ENCODE peak calls at places on chromosomes 6 and 20, in six cellular contexts. One of them, this sample, is unnamed.
A peak's percentile ranks its signal among the peaks of the same experiment; 100 is the strongest.

GRCh38 chr20:13953227-13953626 is 37.2 kb downstream of the SEL1L2 start:
- DNase-seq in GM23248: no peak
- DNase-seq in mammary epithelial cell: no peak
- DNase-seq in SK-N-SH: no peak
- DNase-seq in neural progenitor cell: peak; percentile 21
- DNase-seq in fibroblast of lung: no peak
- DNase-seq in this sample: no peak

GRCh38 chr6:80173411-80173810 is 66.9 kb downstream of the BCKDHB start:
- DNase-seq in SK-N-SH: no peak
- DNase-seq in neural progenitor cell: no peak
- DNase-seq in fibroblast of lung: no peak
- DNase-seq in mammary epithelial cell: no peak
- DNase-seq in GM23248: no peak
- DNase-seq in this sample: no peak

GRCh38 chr20:4869290-4870193 is 131.8 kb downstream of the SLC23A2 start:
- DNase-seq in mammary epithelial cell: no peak
- DNase-seq in fibroblast of lung: peak; percentile 13
- DNase-seq in GM23248: no peak
- DNase-seq in SK-N-SH: no peak
- DNase-seq in neural progenitor cell: no peak
- DNase-seq in this sample: no peak

GRCh38 chr6:162165479-162165878 is 562.1 kb downstream of the PRKN start:
- DNase-seq in fibroblast of lung: no peak
- DNase-seq in neural progenitor cell: no peak
- DNase-seq in mammary epithelial cell: no peak
- DNase-seq in GM23248: no peak
- DNase-seq in SK-N-SH: no peak
- DNase-seq in this sample: no peak

GRCh38 chr20:54167909-54168872 is 5.6 kb downstream of the CYP24A1 start:
- DNase-seq in mammary epithelial cell: no peak
- DNase-seq in SK-N-SH: no peak
- DNase-seq in neural progenitor cell: no peak
- DNase-seq in GM23248: peak; percentile 53
- DNase-seq in fibroblast of lung: peak; percentile 34
- DNase-seq in this sample: no peak

GRCh38 chr20:24894488-24894887 is 54.6 kb upstream of the CST7 start:
- DNase-seq in neural progenitor cell: no peak
- DNase-seq in SK-N-SH: no peak
- DNase-seq in fibroblast of lung: no peak
- DNase-seq in mammary epithelial cell: no peak
- DNase-seq in GM23248: no peak
- DNase-seq in this sample: no peak

GRCh38 chr6:68196645-68197044 is 438.4 kb upstream of the ADGRB3 start:
- DNase-seq in mammary epithelial cell: peak; percentile 6
- DNase-seq in SK-N-SH: no peak
- DNase-seq in GM23248: peak; percentile 0
- DNase-seq in neural progenitor cell: peak; percentile 3
- DNase-seq in fibroblast of lung: peak; percentile 37
- DNase-seq in this sample: peak; percentile 38

GRCh38 chr6:144344651-144345050 is 59.5 kb downstream of the UTRN start:
- DNase-seq in GM23248: no peak
- DNase-seq in SK-N-SH: no peak
- DNase-seq in fibroblast of lung: no peak
- DNase-seq in mammary epithelial cell: no peak
- DNase-seq in neural progenitor cell: no peak
- DNase-seq in this sample: no peak

GRCh38 chr6:152151930-152152329 is 344.4 kb downstream of the ESR1 start:
- DNase-seq in neural progenitor cell: no peak
- DNase-seq in SK-N-SH: peak; percentile 55
- DNase-seq in GM23248: no peak
- DNase-seq in mammary epithelial cell: no peak
- DNase-seq in fibroblast of lung: no peak
- DNase-seq in this sample: no peak

GRCh38 chr20:61768926-61769832 is 296.5 kb downstream of the TAF4 start:
- DNase-seq in SK-N-SH: no peak
- DNase-seq in GM23248: no peak
- DNase-seq in neural progenitor cell: no peak
- DNase-seq in fibroblast of lung: no peak
- DNase-seq in mammary epithelial cell: no peak
- DNase-seq in this sample: no peak

GRCh38 chr20:1636621-1637020 is 16.8 kb upstream of the SIRPB1 start:
- DNase-seq in mammary epithelial cell: no peak
- DNase-seq in fibroblast of lung: no peak
- DNase-seq in neural progenitor cell: no peak
- DNase-seq in SK-N-SH: no peak
- DNase-seq in GM23248: no peak
- DNase-seq in this sample: no peak

GRCh38 chr20:63658749-63659187 is 656 bp downstream of the RTEL1 start:
- DNase-seq in fibroblast of lung: peak; percentile 61
- DNase-seq in mammary epithelial cell: no peak
- DNase-seq in SK-N-SH: peak; percentile 45
- DNase-seq in GM23248: peak; percentile 81
- DNase-seq in neural progenitor cell: no peak
- DNase-seq in this sample: no peak

GRCh38 chr6:105995403-105995699 is 90.8 kb upstream of the PRDM1 start:
- DNase-seq in neural progenitor cell: no peak
- DNase-seq in fibroblast of lung: no peak
- DNase-seq in mammary epithelial cell: no peak
- DNase-seq in SK-N-SH: no peak
- DNase-seq in GM23248: no peak
- DNase-seq in this sample: no peak

GRCh38 chr6:71473908-71474307 is 185.3 kb downstream of the OGFRL1 start:
- DNase-seq in fibroblast of lung: peak; percentile 97
- DNase-seq in neural progenitor cell: no peak
- DNase-seq in mammary epithelial cell: peak; percentile 91
- DNase-seq in SK-N-SH: no peak
- DNase-seq in GM23248: peak; percentile 93
- DNase-seq in this sample: no peak
- H3K9ac ChIP-seq in fibroblast of lung: no peak overlapping the region
- H3K9ac ChIP-seq in neural progenitor cell: no peak overlapping the region
- H3K9ac ChIP-seq in mammary epithelial cell: no peak overlapping the region
- H3K9ac ChIP-seq in SK-N-SH: no peak overlapping the region
- H3K9ac ChIP-seq in GM23248: no peak overlapping the region
- H3K9ac ChIP-seq in this sample: no peak overlapping the region

DNA sequence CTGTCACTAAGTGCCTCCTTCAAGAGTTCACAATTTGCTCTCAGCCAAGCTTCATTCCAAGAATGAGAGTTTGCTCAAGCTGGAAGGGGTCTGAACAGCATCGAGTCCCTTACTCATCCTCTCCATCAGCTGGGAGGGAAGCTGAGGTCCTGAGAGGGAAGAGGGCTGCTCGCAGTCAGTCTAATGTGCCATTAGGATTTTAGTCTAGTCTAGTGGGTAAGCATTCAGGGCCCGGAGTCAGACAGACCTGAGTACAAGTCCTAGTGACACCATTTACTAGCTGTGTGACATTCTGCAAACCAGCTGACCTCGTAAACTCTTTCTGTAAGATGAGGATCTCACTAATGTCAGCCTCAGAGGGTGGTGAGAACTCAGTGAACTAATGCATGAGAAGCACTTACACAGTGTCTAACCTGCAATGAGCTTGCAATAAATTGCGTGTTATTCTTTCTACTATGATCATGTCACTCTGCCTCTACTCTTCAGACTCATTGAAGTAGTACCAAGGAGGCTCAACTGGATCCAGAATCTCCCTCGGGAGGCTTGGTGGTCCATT is 41.2 kb upstream of the ZNF831 start:
- DNase-seq in GM23248: no peak
- DNase-seq in neural progenitor cell: peak; percentile 10
- DNase-seq in fibroblast of lung: no peak
- DNase-seq in SK-N-SH: no peak
- DNase-seq in mammary epithelial cell: no peak
- DNase-seq in this sample: no peak
- H3K9ac ChIP-seq in GM23248: no peak overlapping the region
- H3K9ac ChIP-seq in neural progenitor cell: no peak overlapping the region
- H3K9ac ChIP-seq in fibroblast of lung: no peak overlapping the region
- H3K9ac ChIP-seq in SK-N-SH: no peak overlapping the region
- H3K9ac ChIP-seq in mammary epithelial cell: no peak overlapping the region
- H3K9ac ChIP-seq in this sample: no peak overlapping the region

GRCh38 chr6:3260772-3261517 is 2.2 kb downstream of the PSMG4 start:
- DNase-seq in fibroblast of lung: no peak
- DNase-seq in mammary epithelial cell: no peak
- DNase-seq in SK-N-SH: no peak
- DNase-seq in neural progenitor cell: no peak
- DNase-seq in GM23248: peak; percentile 24
- DNase-seq in this sample: no peak

GRCh38 chr6:3261518-3261820 is 2.7 kb downstream of the PSMG4 start:
- DNase-seq in neural progenitor cell: no peak
- DNase-seq in fibroblast of lung: no peak
- DNase-seq in mammary epithelial cell: no peak
- DNase-seq in SK-N-SH: no peak
- DNase-seq in GM23248: no peak
- DNase-seq in this sample: no peak

GRCh38 chr6:3258720-3259490 is at the start of gene PSMG4:
- DNase-seq in SK-N-SH: peak; percentile 100
- DNase-seq in mammary epithelial cell: peak; percentile 86
- DNase-seq in fibroblast of lung: peak; percentile 84
- DNase-seq in GM23248: peak; percentile 95
- DNase-seq in neural progenitor cell: peak; percentile 95
- DNase-seq in this sample: peak; percentile 82

GRCh38 chr6:3259491-3259958 is 778 bp downstream of the PSMG4 start:
- DNase-seq in neural progenitor cell: peak; percentile 51
- DNase-seq in GM23248: peak; percentile 68
- DNase-seq in fibroblast of lung: peak; percentile 34
- DNase-seq in mammary epithelial cell: peak; percentile 54
- DNase-seq in SK-N-SH: peak; percentile 67
- DNase-seq in this sample: peak; percentile 35

GRCh38 chr6:3260296-3260695 is 1.5 kb downstream of the PSMG4 start:
- DNase-seq in mammary epithelial cell: no peak
- DNase-seq in neural progenitor cell: no peak
- DNase-seq in fibroblast of lung: no peak
- DNase-seq in SK-N-SH: no peak
- DNase-seq in GM23248: no peak
- DNase-seq in this sample: no peak
- H3K9ac ChIP-seq in mammary epithelial cell: no peak overlapping the region
- H3K9ac ChIP-seq in neural progenitor cell: no peak overlapping the region
- H3K9ac ChIP-seq in fibroblast of lung: no peak overlapping the region
- H3K9ac ChIP-seq in SK-N-SH: no peak overlapping the region
- H3K9ac ChIP-seq in GM23248: peak overlapping the region; percentile 14
- H3K9ac ChIP-seq in this sample: no peak overlapping the region

DNA sequence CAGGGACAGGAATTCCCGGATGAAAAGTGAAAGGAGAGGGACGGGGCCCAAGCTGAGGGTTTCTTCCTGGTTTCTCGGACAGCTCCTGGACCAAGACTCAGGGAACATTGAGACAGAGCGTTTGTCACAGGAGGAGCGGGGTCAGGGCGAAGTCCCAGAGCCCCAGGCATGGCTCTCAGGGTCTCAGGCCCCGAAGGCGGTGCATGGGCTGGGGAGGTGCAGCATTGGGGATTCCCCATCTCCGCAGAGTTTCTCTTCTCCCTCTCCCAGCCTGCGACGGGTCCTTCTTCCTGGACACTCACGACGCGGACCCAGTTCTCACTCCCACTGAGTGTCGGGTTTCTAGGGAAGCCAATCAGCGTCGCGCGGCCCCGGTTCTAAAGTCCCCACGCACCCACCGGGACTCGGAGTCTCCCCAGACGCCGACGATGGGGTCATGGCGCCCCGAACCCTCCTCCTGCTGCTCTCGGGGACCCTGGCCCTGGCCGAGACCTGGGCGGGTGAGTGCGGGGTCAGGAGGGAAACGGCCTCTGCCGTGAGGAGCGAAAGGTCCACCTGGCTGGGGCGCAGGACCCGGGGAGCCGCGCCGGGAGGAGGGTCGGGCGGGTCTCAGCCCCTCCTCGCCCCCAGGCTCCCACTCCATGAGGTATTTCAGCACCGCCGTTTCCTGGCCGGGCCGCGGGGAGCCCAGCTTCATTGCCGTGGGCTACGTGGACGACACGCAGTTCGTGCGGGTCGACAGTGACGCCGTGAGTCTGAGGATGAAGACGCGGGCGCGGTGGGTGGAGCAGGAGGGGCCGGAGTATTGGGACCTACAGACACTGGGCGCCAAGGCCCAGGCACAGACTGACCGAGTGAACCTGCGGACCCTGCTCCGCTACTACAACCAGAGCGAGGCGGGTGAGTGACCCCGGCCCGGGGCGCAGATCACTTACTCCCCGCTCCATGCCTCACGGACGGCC is 54.6 kb upstream of the POLR1H start:
- DNase-seq in mammary epithelial cell: no peak
- DNase-seq in GM23248: peak; percentile 60
- DNase-seq in SK-N-SH: peak; percentile 19
- DNase-seq in neural progenitor cell: peak; percentile 46
- DNase-seq in fibroblast of lung: no peak
- DNase-seq in this sample: no peak
- H3K9ac ChIP-seq in mammary epithelial cell: no peak overlapping the region
- H3K9ac ChIP-seq in GM23248: peak overlapping the region; percentile 13
- H3K9ac ChIP-seq in SK-N-SH: no peak overlapping the region
- H3K9ac ChIP-seq in neural progenitor cell: no peak overlapping the region
- H3K9ac ChIP-seq in fibroblast of lung: no peak overlapping the region
- H3K9ac ChIP-seq in this sample: no peak overlapping the region

DNA sequence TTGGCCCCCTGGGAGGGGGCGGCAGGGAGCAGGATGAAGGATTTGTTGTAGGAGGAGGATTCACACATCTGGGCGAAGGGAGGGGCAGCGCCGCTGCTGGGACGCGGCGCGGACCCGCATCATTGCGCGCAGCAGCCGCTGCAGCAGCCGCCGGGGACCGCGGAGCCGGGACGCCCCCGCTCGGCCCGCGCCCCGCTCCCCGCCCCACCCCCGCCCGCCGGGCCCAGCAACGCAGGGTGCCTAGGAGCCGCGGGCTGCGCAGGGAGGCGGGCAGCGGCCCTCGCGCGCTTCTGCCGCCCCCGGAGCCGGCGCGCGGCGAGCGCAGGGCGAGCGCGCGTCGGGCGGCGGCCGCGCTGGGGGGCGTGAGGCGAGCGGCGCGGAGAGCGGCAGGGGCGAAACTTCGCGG is 206 bp upstream of the NKAIN2 start:
- DNase-seq in fibroblast of lung: no peak
- DNase-seq in SK-N-SH: peak; percentile 45
- DNase-seq in mammary epithelial cell: no peak
- DNase-seq in neural progenitor cell: peak; percentile 68
- DNase-seq in GM23248: peak; percentile 27
- DNase-seq in this sample: peak; percentile 19
- H3K9ac ChIP-seq in fibroblast of lung: no peak overlapping the region
- H3K9ac ChIP-seq in SK-N-SH: no peak overlapping the region
- H3K9ac ChIP-seq in mammary epithelial cell: no peak overlapping the region
- H3K9ac ChIP-seq in neural progenitor cell: no peak overlapping the region
- H3K9ac ChIP-seq in GM23248: no peak overlapping the region
- H3K9ac ChIP-seq in this sample: peak overlapping the region; percentile 39

GRCh38 chr20:43942661-43943285 is 28.1 kb downstream of the TOX2 start:
- DNase-seq in mammary epithelial cell: peak; percentile 56
- DNase-seq in SK-N-SH: no peak
- DNase-seq in neural progenitor cell: no peak
- DNase-seq in fibroblast of lung: peak; percentile 76
- DNase-seq in GM23248: peak; percentile 88
- DNase-seq in this sample: peak; percentile 83
- H3K9ac ChIP-seq in mammary epithelial cell: no peak overlapping the region
- H3K9ac ChIP-seq in SK-N-SH: peak overlapping the region; percentile 46
- H3K9ac ChIP-seq in neural progenitor cell: no peak overlapping the region
- H3K9ac ChIP-seq in fibroblast of lung: no peak overlapping the region
- H3K9ac ChIP-seq in GM23248: peak overlapping the region; percentile 59
- H3K9ac ChIP-seq in this sample: peak overlapping the region; percentile 87

GRCh38 chr20:35791823-35792222 is 20.0 kb downstream of the PHF20 start:
- DNase-seq in SK-N-SH: no peak
- DNase-seq in neural progenitor cell: no peak
- DNase-seq in GM23248: peak; percentile 94
- DNase-seq in mammary epithelial cell: peak; percentile 43
- DNase-seq in fibroblast of lung: peak; percentile 92
- DNase-seq in this sample: no peak
- H3K9ac ChIP-seq in SK-N-SH: peak overlapping the region; percentile 23
- H3K9ac ChIP-seq in neural progenitor cell: no peak overlapping the region
- H3K9ac ChIP-seq in GM23248: peak overlapping the region; percentile 43
- H3K9ac ChIP-seq in mammary epithelial cell: no peak overlapping the region
- H3K9ac ChIP-seq in fibroblast of lung: no peak overlapping the region
- H3K9ac ChIP-seq in this sample: no peak overlapping the region

GRCh38 chr6:151036869-151037680 is 171.6 kb downstream of the MTHFD1L start:
- DNase-seq in mammary epithelial cell: peak; percentile 81
- DNase-seq in neural progenitor cell: no peak
- DNase-seq in SK-N-SH: no peak
- DNase-seq in fibroblast of lung: peak; percentile 72
- DNase-seq in GM23248: peak; percentile 44
- DNase-seq in this sample: no peak
- H3K9ac ChIP-seq in mammary epithelial cell: peak overlapping the region; percentile 62
- H3K9ac ChIP-seq in neural progenitor cell: no peak overlapping the region
- H3K9ac ChIP-seq in SK-N-SH: peak overlapping the region; percentile 71
- H3K9ac ChIP-seq in fibroblast of lung: no peak overlapping the region
- H3K9ac ChIP-seq in GM23248: peak overlapping the region; percentile 31
- H3K9ac ChIP-seq in this sample: no peak overlapping the region